ENCODE peak calls at places on chromosomes 7 and 10, in nine cellular contexts. R, N, H, G, O, D, C, E and S are unnamed samples.

GRCh38 chr7:7484072-7484471 is 51.6 kb downstream of the COL28A1 start:
- DNase-seq in R (no peak), N (no peak), H (no peak), G (no peak), O (no peak), D (no peak), C (no peak), E (no peak), S (no peak)

GRCh38 chr10:100625821-100626220 is 90.1 kb downstream of the HIF1AN start:
- DNase-seq in R (no peak), N (no peak), H (no peak), G (no peak), O (no peak), D (no peak), C (no peak), E (no peak), S (no peak)

GRCh38 chr7:71237945-71238344 is 106.0 kb downstream of the GALNT17 start:
- DNase-seq in R (no peak), N (no peak), H (no peak), G (no peak), O (no peak), D (no peak), C (no peak), E (no peak), S (no peak)

GRCh38 chr7:81211617-81212016 is 292.8 kb upstream of the SEMA3C start:
- DNase-seq in R (peak; percentile 63), N (no peak), H (no peak), G (no peak), O (no peak), D (no peak), C (peak; percentile 3), E (no peak), S (no peak)

GRCh38 chr7:36865019-36865418 is 140.7 kb upstream of the AOAH start:
- DNase-seq in R (no peak), N (no peak), H (no peak), G (no peak), O (no peak), D (no peak), C (no peak), E (no peak), S (no peak)

GRCh38 chr7:156064921-156065386 is 252.7 kb upstream of the SHH start:
- DNase-seq in R (no peak), N (no peak), H (no peak), G (no peak), O (no peak), D (no peak), C (peak; percentile 8), E (no peak), S (no peak)

GRCh38 chr10:91856637-91857036 is 52.6 kb downstream of the FGFBP3 start:
- DNase-seq in R (peak; percentile 44), N (no peak), H (no peak), G (no peak), O (peak; percentile 24), D (no peak), C (peak; percentile 21), E (no peak), S (peak; percentile 20)

GRCh38 chr7:36747251-36747968 is 23.1 kb upstream of the AOAH start:
- DNase-seq in R (peak; percentile 70), N (no peak), H (no peak), G (no peak), O (no peak), D (no peak), C (peak; percentile 59), E (no peak), S (no peak)

GRCh38 chr10:80320377-80320776 is 30.9 kb upstream of the MAT1A start:
- DNase-seq in R (no peak), N (no peak), H (no peak), G (no peak), O (no peak), D (no peak), C (no peak), E (no peak), S (peak; percentile 14)

GRCh38 chr7:77388055-77388454 is 28.1 kb downstream of the GSAP start:
- DNase-seq in R (no peak), N (no peak), H (no peak), G (no peak), O (no peak), D (no peak), C (no peak), E (no peak), S (no peak)

GRCh38 chr10:63588436-63589180 is 67.4 kb downstream of the REEP3 start:
- DNase-seq in R (no peak), N (no peak), H (no peak), G (no peak), O (no peak), D (no peak), C (peak; percentile 27), E (no peak), S (no peak)

GRCh38 chr7:27171636-27172387 is 2.3 kb downstream of the HOXA10 start:
- DNase-seq in R (no peak), N (peak; percentile 21), H (no peak), G (no peak), O (no peak), D (no peak), C (no peak), E (peak; percentile 53), S (peak; percentile 75)
- TF ChIP-seq CTCF in R (no peak), N (no peak), H (no peak), G (no peak), O (no peak), D (no peak), C (no peak), E (no peak), S (no peak)

GRCh38 chr10:46555366-46555712 is 1.1 kb downstream of the GPRIN2 start:
- DNase-seq in R (no peak), N (no peak), H (peak; percentile 43), G (no peak), O (no peak), D (no peak), C (no peak), E (no peak), S (no peak)

GRCh38 chr10:46557319-46558140 is 1.1 kb upstream of the GPRIN2 start:
- DNase-seq in R (no peak), N (peak; percentile 40), H (peak; percentile 34), G (peak; percentile 9), O (peak; percentile 0), D (no peak), C (no peak), E (peak; percentile 74), S (no peak)

GRCh38 chr10:46558141-46558410 is 1.6 kb upstream of the GPRIN2 start:
- DNase-seq in R (no peak), N (no peak), H (no peak), G (no peak), O (peak; percentile 6), D (no peak), C (no peak), E (no peak), S (no peak)

GRCh38 chr10:46555713-46556514 is 544 bp downstream of the GPRIN2 start:
- DNase-seq in R (no peak), N (peak; percentile 34), H (peak; percentile 65), G (peak; percentile 17), O (peak; percentile 1), D (peak; percentile 5), C (no peak), E (peak; percentile 76), S (no peak)

DNA sequence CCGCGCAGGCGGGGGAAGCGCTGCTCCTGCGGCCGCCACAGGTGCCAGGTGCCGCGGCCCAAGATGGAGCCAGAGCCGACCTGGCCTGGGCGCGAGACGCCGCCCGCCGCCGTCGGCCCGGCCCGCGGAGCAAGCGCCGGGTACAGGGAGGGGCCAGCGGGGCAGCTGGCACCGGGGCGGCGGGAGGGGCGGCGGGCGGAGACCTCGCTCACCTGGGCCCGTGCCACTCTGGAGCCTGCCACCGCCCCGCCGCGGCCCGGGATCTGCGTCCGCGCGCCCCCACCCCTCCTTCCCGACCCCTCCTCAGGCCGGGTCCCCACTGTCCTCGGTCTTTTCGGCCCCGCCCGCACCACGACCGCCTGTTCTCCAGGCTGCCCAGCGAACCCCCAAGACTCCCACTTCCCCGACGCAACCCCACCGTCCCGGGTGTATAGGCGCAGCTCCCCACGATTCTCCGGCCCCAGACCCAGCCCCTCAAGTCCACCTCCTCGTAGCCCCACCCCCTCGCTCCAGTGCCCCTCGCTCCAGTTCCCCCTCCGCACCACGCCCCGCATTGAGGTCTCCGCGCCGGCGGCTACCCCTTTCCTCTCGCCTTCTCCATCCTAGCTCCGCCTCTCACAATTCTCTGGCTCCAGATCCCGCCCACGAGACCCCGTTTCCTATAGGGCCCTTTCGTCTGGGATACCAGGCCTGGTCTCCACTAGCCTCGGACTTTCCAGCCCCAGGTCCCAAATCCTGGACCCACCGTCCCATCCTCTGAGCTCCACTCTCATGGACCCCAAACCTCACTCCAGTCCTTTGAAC is at the start of gene GPRIN2:
- DNase-seq in R (no peak), N (peak; percentile 34), H (peak; percentile 54), G (peak; percentile 11), O (peak; percentile 6), D (peak; percentile 21), C (no peak), E (peak; percentile 87), S (no peak)
- H3K4me3 ChIP-seq in R (peak within 1 kb of the TSS; percentile 15), N (peak within 1 kb of the TSS; percentile 19), H (peak within 1 kb of the TSS; percentile 29), G (peak within 1 kb of the TSS; percentile 17), O (no peak within 1 kb of the TSS), D (peak within 1 kb of the TSS; percentile 45), C (no peak within 1 kb of the TSS), E (peak within 1 kb of the TSS; percentile 30), S (no peak within 1 kb of the TSS)

GRCh38 chr7:118250860-118251494 is 26.5 kb downstream of the ANKRD7 start:
- DNase-seq in R (no peak), N (no peak), H (no peak), G (no peak), O (no peak), D (no peak), C (no peak), E (no peak), S (no peak)
- TF ChIP-seq CTCF in R (peak; percentile 27), N (no peak), H (no peak), G (no peak), O (peak; percentile 41), D (no peak), C (peak; percentile 51), E (no peak), S (peak; percentile 37)

DNA sequence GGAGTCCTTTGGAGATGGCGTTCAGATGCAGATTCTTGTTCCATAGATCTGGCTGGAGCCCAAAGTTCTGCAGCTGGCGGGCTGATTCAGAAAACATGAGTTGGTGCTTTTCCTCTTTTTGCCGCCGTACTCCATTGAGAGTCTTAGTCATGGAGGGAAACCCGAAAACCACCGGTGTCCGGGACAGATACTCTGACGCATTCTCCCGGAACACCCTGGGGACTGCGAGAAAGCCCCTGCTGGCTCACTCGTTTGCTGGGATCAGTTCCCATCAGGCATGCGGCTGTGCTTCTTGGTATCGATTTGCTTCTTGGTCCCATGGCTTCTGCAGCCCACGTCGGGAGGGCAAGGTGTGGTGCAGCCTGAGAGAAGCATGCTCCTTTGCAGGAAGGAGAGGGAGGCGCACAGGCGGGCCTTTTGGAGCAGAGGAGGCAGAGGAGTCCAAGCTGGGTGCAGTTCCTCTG is 30.8 kb upstream of the PFKFB3 start:
- DNase-seq in R (peak; percentile 92), N (no peak), H (peak; percentile 46), G (no peak), O (no peak), D (peak; percentile 73), C (peak; percentile 94), E (peak; percentile 72), S (peak; percentile 88)
- H3K4me3 ChIP-seq in R (peak overlapping the region; percentile 21), N (no peak overlapping the region), H (no peak overlapping the region), G (no peak overlapping the region), O (no peak overlapping the region), D (peak overlapping the region; percentile 33), C (peak overlapping the region; percentile 20), E (no peak overlapping the region), S (no peak overlapping the region)

GRCh38 chr7:56110611-56111010 is 4.3 kb upstream of the CHCHD2 start:
- DNase-seq in R (no peak), N (no peak), H (no peak), G (no peak), O (peak; percentile 76), D (no peak), C (no peak), E (no peak), S (no peak)
- TF ChIP-seq CTCF in R (no peak), N (no peak), H (no peak), G (no peak), O (no peak), D (no peak), C (no peak), E (no peak), S (no peak)

GRCh38 chr7:1555813-1556540 is at the start of gene TMEM184A:
- DNase-seq in R (no peak), N (no peak), H (peak; percentile 77), G (peak; percentile 96), O (peak; percentile 64), D (peak; percentile 67), C (no peak), E (peak; percentile 95), S (no peak)
- H3K4me3 ChIP-seq in R (no peak within 1 kb of the TSS), N (no peak within 1 kb of the TSS), H (no peak within 1 kb of the TSS), G (peak within 1 kb of the TSS; percentile 50), O (no peak within 1 kb of the TSS), D (peak within 1 kb of the TSS; percentile 41), C (no peak within 1 kb of the TSS), E (peak within 1 kb of the TSS; percentile 13), S (no peak within 1 kb of the TSS)